ENCODE peak calls at places on chromosomes 4 and X, in six cellular contexts. Z is neural progenitor cell; O is psoas muscle; E is CD4-positive, alpha-beta T cell; X is effector memory CD4-positive, alpha-beta T cell; I is left ventricle myocardium inferior. W is an unnamed sample.

GRCh38 chr4:127131527-127131926 is 501.2 kb upstream of the INTU start:
- DNase-seq in Z (no peak), O (no peak), E (no peak), X (no peak), I (no peak), W (no peak)

GRCh38 chr4:184536881-184537248 is 62.5 kb upstream of the IRF2 start:
- DNase-seq in Z (no peak), O (no peak), E (no peak), X (no peak), I (no peak), W (no peak)

GRCh38 chrX:9131066-9131465 is 97.1 kb upstream of the FAM9B start:
- DNase-seq in Z (no peak), O (no peak), E (no peak), X (no peak), I (no peak), W (no peak)

GRCh38 chr4:93828332-93828829 is at the start of gene ATOH1:
- DNase-seq in Z (peak), O (no peak), E (no peak), X (no peak), I (no peak), W (no peak)

GRCh38 chr4:70753630-70754029 is 31.9 kb downstream of the RUFY3 start:
- DNase-seq in Z (no peak), O (no peak), E (no peak), X (no peak), I (no peak), W (no peak)

GRCh38 chr4:5980436-5981155 is 37.6 kb downstream of the C4orf50 start:
- DNase-seq in Z (no peak), O (no peak), E (no peak), X (no peak), I (no peak), W (no peak)

GRCh38 chr4:7412586-7412975 is 22.1 kb downstream of the PSAPL1 start:
- DNase-seq in Z (no peak), O (no peak), E (no peak), X (no peak), I (peak), W (no peak)

GRCh38 chrX:110241816-110242215 is 76.1 kb downstream of the AMMECR1 start:
- DNase-seq in Z (no peak), O (no peak), E (no peak), X (no peak), I (no peak), W (no peak)

GRCh38 chr4:39565925-39566630 is 38.8 kb upstream of the UGDH start:
- DNase-seq in Z (no peak), O (no peak), E (no peak), X (no peak), I (no peak), W (no peak)

GRCh38 chrX:136262812-136263315 is 11.7 kb upstream of the MAP7D3 start:
- DNase-seq in Z (no peak), O (no peak), E (no peak), X (no peak), I (no peak), W (no peak)

GRCh38 chr4:108240356-108240755 is 71.6 kb upstream of the LEF1 start:
- DNase-seq in Z (no peak), O (no peak), E (no peak), X (no peak), I (no peak), W (no peak)

GRCh38 chrX:39338583-39338982 is 537.3 kb downstream of the MID1IP1 start:
- DNase-seq in Z (no peak), O (no peak), E (no peak), X (no peak), I (no peak), W (no peak)

GRCh38 chrX:39337461-39337860 is 536.2 kb downstream of the MID1IP1 start:
- DNase-seq in Z (peak), O (no peak), E (no peak), X (no peak), I (no peak), W (no peak)

GRCh38 chrX:39336709-39337294 is 535.5 kb downstream of the MID1IP1 start:
- DNase-seq in Z (no peak), O (no peak), E (no peak), X (no peak), I (no peak), W (no peak)

GRCh38 chrX:39331062-39331704 is 529.9 kb downstream of the MID1IP1 start:
- DNase-seq in Z (no peak), O (no peak), E (no peak), X (no peak), I (no peak), W (no peak)

DNA sequence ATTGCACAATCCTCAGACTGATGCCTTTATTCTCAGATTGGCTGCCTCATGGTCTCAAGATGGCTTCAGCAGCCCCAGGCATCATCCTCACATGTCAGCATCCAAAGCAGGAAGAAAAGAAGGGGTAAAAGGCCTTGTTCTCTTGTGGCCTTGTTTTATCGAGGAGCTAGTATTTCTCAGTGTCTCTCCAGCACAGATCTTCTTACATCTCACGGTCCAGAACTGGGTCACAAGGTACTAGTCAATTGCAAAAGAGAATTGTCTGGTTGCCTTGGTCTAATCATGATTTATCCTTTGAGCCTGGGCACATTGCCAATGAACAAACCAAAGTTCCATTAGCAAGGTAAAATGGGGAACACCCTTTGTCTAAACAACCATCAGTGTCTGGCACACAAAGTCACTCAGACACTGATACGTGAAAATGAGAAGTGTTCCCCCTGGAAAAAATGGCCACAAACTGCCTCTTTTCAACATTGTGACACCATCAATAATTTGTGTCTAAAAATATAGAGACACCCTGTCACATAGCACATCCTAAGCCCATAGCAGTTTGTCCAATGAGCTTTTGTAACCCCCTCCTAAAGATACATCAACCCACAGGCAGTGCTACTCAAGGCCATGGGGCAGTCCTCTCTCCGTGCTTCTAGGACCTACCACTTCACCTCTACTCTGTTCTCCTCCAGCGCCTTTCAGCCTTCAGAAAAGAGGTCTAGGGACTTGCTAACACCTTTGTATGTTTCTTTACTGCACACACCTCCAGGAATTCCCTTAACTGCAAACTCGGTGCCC is 534.4 kb downstream of the MID1IP1 start:
- DNase-seq in Z (no peak), O (no peak), E (no peak), X (no peak), I (no peak), W (no peak)
- H3K27ac ChIP-seq in Z (no peak), O (peak), E (no peak), X (no peak), I (peak), W (no peak)

DNA sequence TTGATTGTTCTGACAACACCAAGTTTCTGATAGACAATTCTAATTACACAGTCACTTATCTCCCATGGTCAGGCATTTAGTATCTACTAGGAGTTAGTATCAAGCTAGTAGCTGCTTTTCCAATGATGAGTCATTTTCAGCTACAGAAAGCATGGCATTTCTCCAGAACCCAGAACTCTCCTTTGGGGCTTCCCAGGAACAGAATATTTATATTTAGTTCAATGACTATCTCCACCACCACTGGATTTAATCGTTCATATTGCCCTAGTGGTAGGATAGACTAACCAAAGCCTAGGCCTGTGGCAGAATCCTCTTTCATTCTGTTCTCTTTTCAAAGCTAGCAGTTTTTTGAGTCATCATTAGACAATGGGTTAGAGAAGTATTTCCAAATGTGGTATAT is 569.4 kb downstream of the GABRG1 start:
- DNase-seq in Z (no peak), O (no peak), E (no peak), X (no peak), I (no peak), W (no peak)
- H3K27ac ChIP-seq in Z (no peak), O (no peak), E (no peak), X (no peak), I (no peak), W (no peak)

GRCh38 chr4:99712530-99712929 is 54.9 kb upstream of the C4orf54 start:
- DNase-seq in Z (no peak), O (no peak), E (no peak), X (no peak), I (no peak), W (no peak)

GRCh38 chr4:99714179-99714578 is 56.6 kb upstream of the C4orf54 start:
- DNase-seq in Z (no peak), O (no peak), E (no peak), X (no peak), I (no peak), W (no peak)

GRCh38 chr4:99711657-99712056 is 54.0 kb upstream of the C4orf54 start:
- DNase-seq in Z (no peak), O (no peak), E (no peak), X (no peak), I (no peak), W (no peak)

GRCh38 chr4:99712099-99712498 is 54.5 kb upstream of the C4orf54 start:
- DNase-seq in Z (no peak), O (no peak), E (no peak), X (no peak), I (no peak), W (no peak)

DNA sequence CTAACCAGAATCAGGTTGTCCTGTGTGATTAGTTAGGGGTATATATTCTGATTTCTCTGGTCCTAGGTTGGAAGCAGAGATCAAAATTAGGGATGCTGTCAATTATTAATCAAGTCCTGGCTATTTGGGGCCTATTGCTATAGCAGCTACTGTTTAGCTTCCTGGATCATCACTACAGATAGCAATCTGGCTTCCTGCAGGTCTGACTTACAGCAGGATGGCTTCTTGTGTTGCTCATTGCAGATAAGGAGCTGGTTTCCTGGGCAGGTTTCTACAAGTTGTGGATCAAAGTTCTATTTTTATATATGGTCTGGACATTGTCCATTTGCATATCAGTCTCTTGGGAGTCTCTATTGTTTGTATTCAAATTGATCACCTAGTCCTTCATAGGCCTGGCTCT is 57.7 kb upstream of the C4orf54 start:
- DNase-seq in Z (no peak), O (no peak), E (no peak), X (no peak), I (no peak), W (no peak)
- H3K27ac ChIP-seq in Z (no peak), O (no peak), E (no peak), X (no peak), I (peak), W (no peak)

GRCh38 chr4:95263960-95264359 is 284.8 kb downstream of the UNC5C start:
- DNase-seq in Z (no peak), O (no peak), E (no peak), X (no peak), I (no peak), W (no peak)

GRCh38 chr4:95268819-95269565 is 279.8 kb downstream of the UNC5C start:
- DNase-seq in Z (no peak), O (no peak), E (no peak), X (no peak), I (no peak), W (no peak)

GRCh38 chr4:95264843-95265242 is 283.9 kb downstream of the UNC5C start:
- DNase-seq in Z (no peak), O (no peak), E (no peak), X (no peak), I (no peak), W (no peak)

GRCh38 chr4:95265814-95266740 is 282.7 kb downstream of the UNC5C start:
- DNase-seq in Z (no peak), O (no peak), E (no peak), X (no peak), I (no peak), W (no peak)

DNA sequence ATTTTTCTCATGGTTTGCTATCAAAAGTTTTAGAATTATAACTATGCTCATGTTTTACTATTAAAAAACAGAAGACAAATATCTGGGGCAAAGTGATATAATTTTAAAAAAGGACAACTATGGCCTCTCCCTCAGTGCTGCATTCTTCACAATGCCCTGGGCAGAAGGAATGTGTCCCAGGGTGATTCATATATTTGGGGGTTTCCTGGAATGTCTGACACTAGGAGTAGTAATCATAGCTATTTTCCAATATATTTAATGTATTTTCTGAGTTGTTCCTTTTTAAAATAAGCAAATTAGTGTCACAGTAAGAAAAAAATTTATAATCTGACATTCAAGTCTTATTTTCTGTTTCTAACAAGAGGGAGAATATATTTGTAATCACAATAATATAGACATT is 281.7 kb downstream of the UNC5C start:
- DNase-seq in Z (no peak), O (no peak), E (no peak), X (no peak), I (no peak), W (no peak)
- H3K27ac ChIP-seq in Z (no peak), O (no peak), E (no peak), X (no peak), I (no peak), W (no peak)

GRCh38 chr4:68272860-68273259 is 27.4 kb upstream of the TMPRSS11B start:
- DNase-seq in Z (peak), O (no peak), E (no peak), X (no peak), I (no peak), W (no peak)

GRCh38 chr4:68267433-68267944 is 22.0 kb upstream of the TMPRSS11B start:
- DNase-seq in Z (no peak), O (no peak), E (no peak), X (no peak), I (no peak), W (no peak)

GRCh38 chr4:68278045-68278444 is 32.6 kb upstream of the TMPRSS11B start:
- DNase-seq in Z (no peak), O (no peak), E (no peak), X (no peak), I (no peak), W (no peak)

GRCh38 chr4:68271851-68272756 is 26.6 kb upstream of the TMPRSS11B start:
- DNase-seq in Z (peak), O (no peak), E (no peak), X (no peak), I (no peak), W (no peak)
- H3K27ac ChIP-seq in Z (no peak), O (no peak), E (no peak), X (no peak), I (no peak), W (no peak)

GRCh38 chrX:71919436-71919835 is 8.8 kb downstream of the NHSL2 start:
- DNase-seq in Z (no peak), O (no peak), E (no peak), X (no peak), I (no peak), W (no peak)

GRCh38 chrX:71913156-71913950 is 2.7 kb downstream of the NHSL2 start:
- DNase-seq in Z (no peak), O (no peak), E (no peak), X (no peak), I (no peak), W (no peak)

GRCh38 chrX:71922697-71923096 is 12.1 kb downstream of the NHSL2 start:
- DNase-seq in Z (no peak), O (no peak), E (no peak), X (no peak), I (no peak), W (no peak)

GRCh38 chrX:71919886-71920285 is 9.2 kb downstream of the NHSL2 start:
- DNase-seq in Z (no peak), O (no peak), E (no peak), X (no peak), I (no peak), W (no peak)

DNA sequence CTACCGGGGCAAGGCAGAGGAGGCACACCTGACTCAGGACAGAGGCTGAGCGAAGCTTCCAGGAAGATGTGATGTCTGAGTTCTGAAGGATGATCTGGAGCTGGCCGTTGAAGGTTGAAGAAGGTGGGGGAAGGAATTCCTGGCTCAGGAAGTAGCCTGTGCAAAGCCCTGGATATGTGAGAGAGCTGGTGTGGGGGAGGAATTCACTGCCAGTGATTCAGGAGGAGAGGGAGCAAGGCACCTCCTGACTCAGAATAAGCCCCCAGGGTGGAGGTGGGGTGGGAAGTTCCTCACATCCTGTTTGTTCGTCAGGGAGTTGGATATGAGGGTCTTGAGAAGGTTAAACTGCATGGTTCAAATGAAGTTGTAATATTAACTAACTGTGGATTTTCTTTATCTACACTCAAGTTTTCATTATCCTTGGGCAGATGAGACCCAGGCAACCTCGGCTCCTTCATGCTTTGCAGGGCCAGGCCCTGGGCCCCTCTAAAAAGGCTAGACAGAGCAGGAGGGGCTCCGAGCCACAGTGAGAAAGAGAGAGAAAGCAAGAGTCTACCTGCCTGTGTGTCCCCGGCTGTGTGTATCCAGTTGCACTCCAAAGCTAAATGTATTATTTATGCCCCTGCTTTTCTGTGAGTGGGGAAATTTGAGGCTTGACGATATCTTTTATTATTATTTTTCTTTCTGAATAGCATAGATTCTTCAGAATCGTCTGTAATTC is 7.1 kb downstream of the NHSL2 start:
- DNase-seq in Z (no peak), O (no peak), E (no peak), X (no peak), I (no peak), W (no peak)
- H3K27ac ChIP-seq in Z (no peak), O (no peak), E (no peak), X (no peak), I (no peak), W (no peak)

DNA sequence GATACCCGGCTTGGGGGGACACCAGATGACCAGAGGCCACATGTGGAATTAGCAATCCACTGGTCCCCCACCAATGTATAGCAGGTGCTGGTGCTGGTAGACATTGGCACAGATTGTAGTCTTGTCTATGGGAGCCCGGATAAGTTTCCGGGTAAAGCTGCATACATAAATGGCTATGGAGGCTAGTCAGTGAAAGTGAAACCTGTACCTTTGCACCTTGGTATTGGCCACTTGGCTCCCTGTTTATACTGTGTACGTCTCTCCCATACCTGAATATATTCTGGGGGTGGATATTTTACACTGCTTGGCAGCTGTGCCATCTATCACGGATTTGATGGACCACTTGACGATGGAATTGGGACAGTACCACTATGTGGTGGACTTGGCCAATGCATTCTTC is 5.6 kb upstream of the TIGD2 start:
- DNase-seq in Z (no peak), O (no peak), E (no peak), X (no peak), I (no peak), W (no peak)
- H3K27ac ChIP-seq in Z (no peak), O (no peak), E (no peak), X (no peak), I (peak), W (no peak)